ENCODE peak calls at places on chromosome 12, in seven cellular contexts. D is H9, T is IMR-90, O is mesendoderm, R is H1, V is mesenchymal stem cell, I is trophoblast cell. W is an unnamed sample.

GRCh38 chr12:57093412-57094193 is 4.7 kb downstream of the NAB2 start:
- DNase-seq in V (peak; percentile 87), R (peak; percentile 90), T (peak; percentile 90), O (peak; percentile 75), D (peak; percentile 85), I (peak; percentile 49), W (peak; percentile 77)

GRCh38 chr12:131603106-131604033 is 107.5 kb upstream of the SFSWAP start:
- DNase-seq in R (no peak), I (no peak), V (no peak), O (no peak), D (no peak), T (no peak), W (no peak)

GRCh38 chr12:155646-156045 is 58.3 kb downstream of the SLC6A12 start:
- DNase-seq in O (no peak), V (no peak), I (no peak), D (no peak), R (no peak), T (no peak), W (no peak)

GRCh38 chr12:48198619-48198973 is 4.5 kb downstream of the OR10AD1 start:
- DNase-seq in O (peak; percentile 35), I (peak; percentile 36), R (no peak), D (peak; percentile 47), V (no peak), T (no peak), W (no peak)

GRCh38 chr12:62640910-62641448 is 174.4 kb downstream of the MON2 start:
- DNase-seq in I (peak; percentile 60), V (peak; percentile 73), O (peak; percentile 70), T (peak; percentile 68), R (no peak), D (no peak), W (no peak)

GRCh38 chr12:79998554-79998953 is 63.7 kb upstream of the PPP1R12A start:
- DNase-seq in R (no peak), O (no peak), T (no peak), V (no peak), I (no peak), D (no peak), W (no peak)

GRCh38 chr12:67370979-67371378 is 101.8 kb downstream of the CAND1 start:
- DNase-seq in T (no peak), D (no peak), V (no peak), O (no peak), R (no peak), I (no peak), W (no peak)

GRCh38 chr12:9094512-9095206 is 21.1 kb downstream of the A2M start:
- DNase-seq in T (no peak), O (no peak), R (no peak), D (no peak), I (no peak), V (no peak), W (no peak)

GRCh38 chr12:63961048-63961447 is 116.5 kb downstream of the SRGAP1 start:
- DNase-seq in T (no peak), O (no peak), D (no peak), V (no peak), I (no peak), R (no peak), W (no peak)

GRCh38 chr12:126668538-126668937 is 1598.4 kb upstream of the TMEM132C start:
- DNase-seq in O (no peak), V (no peak), T (no peak), I (peak; percentile 14), D (no peak), R (no peak), W (no peak)

GRCh38 chr12:98745578-98746391 is 100.7 kb downstream of the APAF1 start:
- DNase-seq in R (no peak), V (peak; percentile 10), I (peak; percentile 76), D (peak; percentile 46), T (peak; percentile 11), O (no peak), W (no peak)

GRCh38 chr12:76863811-76864210 is 15.0 kb downstream of the CSRP2 start:
- DNase-seq in D (no peak), O (peak; percentile 30), T (peak; percentile 27), I (no peak), R (no peak), V (peak; percentile 71), W (no peak)

GRCh38 chr12:132492522-132492921 is 2.6 kb downstream of the FBRSL1 start:
- DNase-seq in D (no peak), R (no peak), T (no peak), O (no peak), V (no peak), I (peak; percentile 51), W (no peak)

GRCh38 chr12:51183816-51184215 is 10.9 kb upstream of the TFCP2 start:
- DNase-seq in O (no peak), T (peak; percentile 67), D (no peak), R (no peak), I (peak; percentile 21), V (peak; percentile 22), W (no peak)

GRCh38 chr12:15205341-15206010 is 15.7 kb downstream of the RERG start:
- DNase-seq in R (no peak), I (no peak), O (no peak), T (no peak), V (no peak), D (no peak), W (no peak)

GRCh38 chr12:132003846-132004245 is 54.1 kb downstream of the EP400 start:
- DNase-seq in O (no peak), R (no peak), I (no peak), V (peak; percentile 48), T (peak; percentile 73), D (no peak), W (no peak)

GRCh38 chr12:96495841-96496545 is 6.6 kb downstream of the CFAP54 start:
- DNase-seq in T (no peak), V (no peak), R (no peak), I (no peak), D (no peak), O (no peak), W (no peak)

GRCh38 chr12:153080-153746 is 60.7 kb downstream of the SLC6A12 start:
- DNase-seq in I (peak; percentile 50), R (peak; percentile 89), T (peak; percentile 54), D (peak; percentile 96), V (peak; percentile 66), O (peak; percentile 91), W (peak; percentile 62)

GRCh38 chr12:65427646-65428045 is 149.2 kb downstream of the MSRB3 start:
- DNase-seq in R (no peak), V (no peak), O (no peak), I (no peak), D (no peak), T (no peak), W (no peak)

GRCh38 chr12:94706250-94706661 is 55.9 kb upstream of the TMCC3 start:
- DNase-seq in V (peak; percentile 31), I (no peak), R (no peak), O (no peak), D (no peak), T (no peak), W (no peak)

GRCh38 chr12:48037267-48037915 is 33.1 kb upstream of the COL2A1 start:
- DNase-seq in I (no peak), O (peak; percentile 99), D (peak; percentile 97), V (peak; percentile 22), T (peak; percentile 39), R (peak; percentile 84), W (peak; percentile 88)

GRCh38 chr12:26283046-26283445 is 87.7 kb downstream of the SSPN start:
- DNase-seq in O (no peak), R (no peak), D (no peak), V (no peak), I (no peak), T (no peak), W (no peak)

GRCh38 chr12:124389537-124390441 is 94.9 kb downstream of the RFLNA start:
- DNase-seq in O (no peak), V (no peak), I (peak; percentile 56), T (no peak), D (no peak), R (peak; percentile 62), W (peak; percentile 18)

GRCh38 chr12:24861751-24862575 is 86.9 kb downstream of the BCAT1 start:
- DNase-seq in R (no peak), D (no peak), V (peak; percentile 87), T (peak; percentile 25), O (peak; percentile 50), I (peak; percentile 75), W (no peak)

GRCh38 chr12:104733717-104734175 is 224.3 kb downstream of the SLC41A2 start:
- DNase-seq in R (peak; percentile 79), T (no peak), V (no peak), D (peak; percentile 67), I (no peak), O (peak; percentile 88), W (no peak)

GRCh38 chr12:78208106-78208505 is 377.4 kb downstream of the NAV3 start:
- DNase-seq in I (no peak), R (no peak), T (peak; percentile 43), O (no peak), D (no peak), V (no peak), W (no peak)

GRCh38 chr12:47022296-47022695 is 57.1 kb upstream of the PCED1B start:
- DNase-seq in V (peak; percentile 70), D (no peak), O (no peak), T (peak; percentile 82), R (no peak), I (peak; percentile 23), W (no peak)

GRCh38 chr12:57460457-57461325 is 1.1 kb downstream of the GLI1 start:
- DNase-seq in D (peak; percentile 88), O (peak; percentile 70), R (peak; percentile 88), I (no peak), T (no peak), V (no peak), W (peak; percentile 84)

GRCh38 chr12:75876843-75877587 is 154.6 kb downstream of the PHLDA1 start:
- DNase-seq in R (no peak), V (no peak), I (peak; percentile 39), O (peak; percentile 81), T (no peak), D (no peak), W (no peak)

GRCh38 chr12:1306096-1306495 is 288.3 kb downstream of the FBXL14 start:
- DNase-seq in I (no peak), D (no peak), T (no peak), V (no peak), O (no peak), R (no peak), W (no peak)
- H2AK5ac ChIP-seq in I (no peak overlapping the region), D (no peak overlapping the region), T (no peak overlapping the region), V (no peak overlapping the region), O (no peak overlapping the region), R (no peak overlapping the region), W (no peak overlapping the region)

GRCh38 chr12:117528538-117528937 is 167.1 kb upstream of the NOS1 start:
- DNase-seq in T (no peak), V (no peak), R (no peak), O (no peak), D (no peak), I (no peak), W (no peak)
- H2AK5ac ChIP-seq in T (no peak overlapping the region), V (no peak overlapping the region), R (no peak overlapping the region), O (no peak overlapping the region), D (no peak overlapping the region), I (no peak overlapping the region), W (no peak overlapping the region)

DNA sequence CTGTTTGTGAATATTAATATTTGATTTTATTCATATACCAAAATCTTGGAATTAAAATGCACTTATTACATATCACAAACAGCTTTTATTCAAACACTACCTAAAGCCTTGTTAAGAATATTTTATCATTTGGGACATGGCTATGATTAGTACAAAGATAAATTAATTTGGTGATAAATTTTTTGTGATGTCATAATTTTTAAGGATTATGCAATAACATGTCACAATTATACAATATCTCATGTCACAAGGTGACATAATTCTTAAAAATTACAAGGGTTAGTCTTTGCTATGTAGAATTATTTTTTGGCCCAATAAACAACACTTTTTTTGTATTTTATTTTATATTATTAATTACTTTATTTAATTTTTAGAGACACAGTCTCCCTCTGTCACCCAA is 113.7 kb downstream of the TMTC3 start:
- DNase-seq in O (no peak), I (no peak), D (no peak), V (no peak), R (no peak), T (no peak), W (no peak)
- H2AK5ac ChIP-seq in O (no peak overlapping the region), I (no peak overlapping the region), D (no peak overlapping the region), V (no peak overlapping the region), R (no peak overlapping the region), T (no peak overlapping the region), W (no peak overlapping the region)

GRCh38 chr12:2531371-2531770 is 263.4 kb upstream of the FKBP4 start:
- DNase-seq in D (no peak), R (no peak), I (no peak), O (peak; percentile 75), T (peak; percentile 8), V (peak; percentile 16), W (no peak)
- H2AK5ac ChIP-seq in D (no peak overlapping the region), R (no peak overlapping the region), I (no peak overlapping the region), O (no peak overlapping the region), T (no peak overlapping the region), V (no peak overlapping the region), W (no peak overlapping the region)